ENCODE peak calls at places on chromosome 16, in nine cellular contexts. D, Q, U, S, P, I, M, L and G are unnamed samples.

GRCh38 chr16:24635900-24636610 is 93.4 kb upstream of the TNRC6A start:
- DNase-seq in D (no peak), P (peak; percentile 48), L (no peak), I (no peak), Q (peak; percentile 44), S (peak; percentile 81), U (peak; percentile 77), M (no peak), G (no peak)

GRCh38 chr16:50809561-50809960 is 67.7 kb downstream of the CYLD start:
- DNase-seq in S (no peak), Q (no peak), M (no peak), P (no peak), D (no peak), I (no peak), L (no peak), U (no peak), G (no peak)

GRCh38 chr16:2212362-2213324 is 2.0 kb upstream of the BRICD5 start:
- DNase-seq in M (no peak), L (no peak), S (no peak), D (no peak), Q (no peak), U (no peak), P (peak; percentile 77), I (no peak), G (no peak)

GRCh38 chr16:66873685-66874055 is 6.6 kb upstream of the PDP2 start:
- DNase-seq in I (no peak), L (no peak), S (no peak), D (no peak), P (no peak), Q (no peak), M (no peak), U (no peak), G (peak; percentile 35)

GRCh38 chr16:89467382-89467781 is 23.0 kb downstream of the ANKRD11 start:
- DNase-seq in D (no peak), S (no peak), I (no peak), M (no peak), U (no peak), L (no peak), P (no peak), Q (no peak), G (no peak)

GRCh38 chr16:89364603-89365002 is 125.8 kb downstream of the ANKRD11 start:
- DNase-seq in I (no peak), S (no peak), L (no peak), Q (no peak), P (no peak), D (no peak), M (no peak), U (no peak), G (no peak)

GRCh38 chr16:17334096-17334495 is 136.7 kb downstream of the XYLT1 start:
- DNase-seq in S (no peak), P (no peak), Q (no peak), D (no peak), I (no peak), U (no peak), L (no peak), M (no peak), G (no peak)

GRCh38 chr16:88746511-88746910 is 38.5 kb downstream of the PIEZO1 start:
- DNase-seq in D (no peak), M (no peak), L (no peak), U (no peak), P (no peak), I (no peak), Q (no peak), S (peak; percentile 83), G (no peak)

GRCh38 chr16:25626172-25626571 is 65.6 kb upstream of the HS3ST4 start:
- DNase-seq in L (no peak), D (no peak), M (no peak), P (no peak), S (no peak), Q (no peak), I (no peak), U (no peak), G (no peak)

GRCh38 chr16:54938351-54939346 is 8.0 kb downstream of the IRX5 start:
- DNase-seq in S (peak; percentile 45), Q (no peak), M (no peak), D (no peak), P (no peak), I (no peak), U (no peak), L (no peak), G (no peak)

GRCh38 chr16:84897911-84898377 is 78.2 kb downstream of the CRISPLD2 start:
- DNase-seq in M (no peak), U (no peak), L (no peak), Q (no peak), I (no peak), D (no peak), S (no peak), P (peak; percentile 71), G (no peak)

GRCh38 chr16:106623-107324 is 28.7 kb downstream of the MPG start:
- DNase-seq in D (peak; percentile 9), M (peak; percentile 21), S (peak; percentile 56), L (peak; percentile 35), U (peak; percentile 89), Q (peak; percentile 84), I (peak; percentile 69), P (peak; percentile 66), G (peak; percentile 45)

GRCh38 chr16:69799601-69800000 is 37.5 kb downstream of the WWP2 start:
- DNase-seq in U (peak; percentile 59), M (no peak), I (no peak), L (no peak), Q (peak; percentile 49), D (no peak), S (no peak), P (no peak), G (no peak)

GRCh38 chr16:27239026-27239425 is 29.5 kb downstream of the NSMCE1 start:
- DNase-seq in S (no peak), L (no peak), I (no peak), D (no peak), U (no peak), M (no peak), P (peak; percentile 19), Q (no peak), G (no peak)

GRCh38 chr16:31301708-31302400 is 42.1 kb downstream of the ITGAM start:
- DNase-seq in D (no peak), Q (peak; percentile 18), M (no peak), S (no peak), P (peak; percentile 42), I (peak; percentile 26), U (peak; percentile 36), L (no peak), G (peak; percentile 63)

GRCh38 chr16:57314161-57314785 is 29.8 kb upstream of the PLLP start:
- DNase-seq in P (no peak), L (no peak), D (no peak), S (no peak), Q (no peak), I (no peak), U (no peak), M (no peak), G (no peak)

GRCh38 chr16:57741660-57742191 is 6.2 kb downstream of the KATNB1 start:
- DNase-seq in P (no peak), M (no peak), I (no peak), L (no peak), Q (no peak), D (no peak), S (no peak), U (no peak), G (no peak)

GRCh38 chr16:73996624-73997339 is 299.8 kb upstream of the PSMD7 start:
- DNase-seq in L (no peak), M (no peak), I (no peak), D (no peak), Q (no peak), S (no peak), U (peak; percentile 28), P (no peak), G (no peak)

GRCh38 chr16:14302399-14303181 is 231.5 kb downstream of the MRTFB start:
- DNase-seq in Q (no peak), P (no peak), U (peak; percentile 42), L (peak; percentile 69), D (no peak), S (peak; percentile 43), M (no peak), I (no peak), G (no peak)

GRCh38 chr16:57025941-57026777 is 36.8 kb downstream of the NLRC5 start:
- DNase-seq in Q (no peak), L (no peak), S (no peak), I (no peak), P (peak; percentile 49), D (no peak), M (no peak), U (no peak), G (no peak)

GRCh38 chr16:84718-85452 is 6.9 kb downstream of the MPG start:
- DNase-seq in S (peak; percentile 86), I (peak; percentile 61), U (no peak), M (no peak), L (peak; percentile 65), Q (no peak), P (peak; percentile 71), D (no peak), G (peak; percentile 77)

GRCh38 chr16:68486671-68487495 is 38.6 kb upstream of the SMPD3 start:
- DNase-seq in D (peak; percentile 8), S (no peak), P (no peak), Q (no peak), I (no peak), L (no peak), U (peak; percentile 45), M (no peak), G (no peak)

GRCh38 chr16:83305092-83305491 is 502.7 kb upstream of the HSBP1 start:
- DNase-seq in L (no peak), I (no peak), Q (no peak), M (no peak), P (no peak), D (no peak), S (no peak), U (no peak), G (no peak)

GRCh38 chr16:64990101-64990500 is 131.8 kb downstream of the CDH11 start:
- DNase-seq in I (no peak), S (no peak), M (no peak), L (no peak), D (no peak), Q (no peak), P (no peak), U (no peak), G (no peak)

GRCh38 chr16:578870-579405 is 9.2 kb downstream of the PIGQ start:
- DNase-seq in U (peak; percentile 88), L (no peak), S (peak; percentile 77), I (peak; percentile 66), P (peak; percentile 71), M (no peak), D (peak; percentile 37), Q (peak; percentile 38), G (peak; percentile 18)

GRCh38 chr16:1308036-1308976 is 1.1 kb upstream of the UBE2I start:
- DNase-seq in Q (no peak), L (no peak), I (no peak), M (no peak), P (no peak), S (no peak), D (no peak), U (no peak), G (no peak)

GRCh38 chr16:28218109-28218508 is 6.3 kb upstream of the XPO6 start:
- DNase-seq in U (peak; percentile 23), L (peak; percentile 2), M (peak; percentile 39), Q (no peak), S (no peak), P (peak; percentile 35), D (no peak), I (peak; percentile 71), G (peak; percentile 29)

GRCh38 chr16:61858996-61859395 is 177.2 kb downstream of the CDH8 start:
- DNase-seq in S (no peak), U (no peak), L (no peak), I (no peak), M (no peak), D (no peak), Q (no peak), P (no peak), G (no peak)

GRCh38 chr16:68993885-68994284 is 111.6 kb upstream of the HAS3 start:
- DNase-seq in U (peak; percentile 23), P (no peak), I (no peak), S (no peak), Q (no peak), L (no peak), D (no peak), M (no peak), G (no peak)

GRCh38 chr16:53168744-53169143 is 114.0 kb downstream of the CHD9 start:
- DNase-seq in I (no peak), L (no peak), U (no peak), D (no peak), S (no peak), Q (no peak), M (no peak), P (peak; percentile 79), G (no peak)

GRCh38 chr16:87540072-87540976 is 47.5 kb upstream of the ZCCHC14 start:
- DNase-seq in L (peak; percentile 48), D (no peak), Q (no peak), I (no peak), M (no peak), S (no peak), U (no peak), P (no peak), G (no peak)